ENCODE peak calls at places on chromosomes 4 and X, in ten cellular contexts. One of them, this sample, is unnamed.

GRCh38 chr4:105059337-105059736 is 87.3 kb upstream of the TET2 start:
- DNase-seq in smooth muscle cell of the brain vasculature: no peak
- DNase-seq in D721Med: no peak
- DNase-seq in NCI-H2029: no peak
- DNase-seq in hippocampal formation: no peak
- DNase-seq in GM12865: peak; percentile 78
- DNase-seq in Calu3: no peak
- DNase-seq in progenitor cell of endocrine pancreas: no peak
- DNase-seq in AG04450: no peak
- DNase-seq in NCI-H1417: no peak
- DNase-seq in this sample: no peak

GRCh38 chr4:632926-633325 is 7.6 kb downstream of the PDE6B start:
- DNase-seq in NCI-H2029: no peak
- DNase-seq in NCI-H1417: no peak
- DNase-seq in D721Med: no peak
- DNase-seq in Calu3: no peak
- DNase-seq in progenitor cell of endocrine pancreas: no peak
- DNase-seq in AG04450: no peak
- DNase-seq in GM12865: no peak
- DNase-seq in hippocampal formation: no peak
- DNase-seq in smooth muscle cell of the brain vasculature: no peak
- DNase-seq in this sample: no peak

GRCh38 chr4:71229477-71230257 is 109.2 kb upstream of the SLC4A4 start:
- DNase-seq in D721Med: no peak
- DNase-seq in smooth muscle cell of the brain vasculature: no peak
- DNase-seq in progenitor cell of endocrine pancreas: no peak
- DNase-seq in Calu3: peak; percentile 15
- DNase-seq in NCI-H2029: no peak
- DNase-seq in NCI-H1417: peak; percentile 33
- DNase-seq in AG04450: no peak
- DNase-seq in hippocampal formation: peak; percentile 85
- DNase-seq in GM12865: peak; percentile 30
- DNase-seq in this sample: peak; percentile 57

GRCh38 chrX:40388441-40388840 is 192.3 kb upstream of the ATP6AP2 start:
- DNase-seq in hippocampal formation: no peak
- DNase-seq in NCI-H2029: no peak
- DNase-seq in D721Med: no peak
- DNase-seq in Calu3: no peak
- DNase-seq in AG04450: no peak
- DNase-seq in NCI-H1417: peak; percentile 5
- DNase-seq in smooth muscle cell of the brain vasculature: no peak
- DNase-seq in GM12865: no peak
- DNase-seq in progenitor cell of endocrine pancreas: no peak
- DNase-seq in this sample: no peak

GRCh38 chrX:145817666-145818521 is at the start of gene SLITRK2:
- DNase-seq in GM12865: no peak
- DNase-seq in progenitor cell of endocrine pancreas: peak; percentile 12
- DNase-seq in D721Med: no peak
- DNase-seq in Calu3: no peak
- DNase-seq in hippocampal formation: peak; percentile 47
- DNase-seq in NCI-H2029: no peak
- DNase-seq in AG04450: no peak
- DNase-seq in smooth muscle cell of the brain vasculature: no peak
- DNase-seq in NCI-H1417: peak; percentile 43
- DNase-seq in this sample: no peak

GRCh38 chrX:47648376-47648775 is 2.0 kb downstream of the ELK1 start:
- DNase-seq in Calu3: no peak
- DNase-seq in hippocampal formation: no peak
- DNase-seq in NCI-H2029: no peak
- DNase-seq in progenitor cell of endocrine pancreas: no peak
- DNase-seq in NCI-H1417: no peak
- DNase-seq in AG04450: no peak
- DNase-seq in smooth muscle cell of the brain vasculature: no peak
- DNase-seq in GM12865: no peak
- DNase-seq in D721Med: no peak
- DNase-seq in this sample: peak; percentile 69

GRCh38 chrX:112832481-112833095 is 8.0 kb downstream of the AMOT start:
- DNase-seq in D721Med: no peak
- DNase-seq in NCI-H1417: no peak
- DNase-seq in Calu3: peak; percentile 81
- DNase-seq in progenitor cell of endocrine pancreas: no peak
- DNase-seq in smooth muscle cell of the brain vasculature: no peak
- DNase-seq in hippocampal formation: no peak
- DNase-seq in GM12865: no peak
- DNase-seq in NCI-H2029: no peak
- DNase-seq in AG04450: no peak
- DNase-seq in this sample: no peak

GRCh38 chr4:84499065-84499982 is at the start of gene NKX6-1:
- DNase-seq in Calu3: peak; percentile 91
- DNase-seq in GM12865: no peak
- DNase-seq in D721Med: peak; percentile 90
- DNase-seq in AG04450: no peak
- DNase-seq in progenitor cell of endocrine pancreas: peak; percentile 88
- DNase-seq in NCI-H2029: peak; percentile 46
- DNase-seq in smooth muscle cell of the brain vasculature: peak; percentile 74
- DNase-seq in NCI-H1417: peak; percentile 95
- DNase-seq in hippocampal formation: no peak
- DNase-seq in this sample: peak; percentile 25

GRCh38 chr4:129344058-129344457 is 248.1 kb downstream of the C4orf33 start:
- DNase-seq in AG04450: no peak
- DNase-seq in GM12865: peak; percentile 38
- DNase-seq in progenitor cell of endocrine pancreas: no peak
- DNase-seq in smooth muscle cell of the brain vasculature: no peak
- DNase-seq in NCI-H2029: peak; percentile 10
- DNase-seq in NCI-H1417: peak; percentile 40
- DNase-seq in D721Med: no peak
- DNase-seq in hippocampal formation: peak; percentile 11
- DNase-seq in Calu3: peak; percentile 29
- DNase-seq in this sample: peak; percentile 59

GRCh38 chrX:111360839-111361238 is 51.2 kb downstream of the DCX start:
- DNase-seq in hippocampal formation: no peak
- DNase-seq in D721Med: no peak
- DNase-seq in progenitor cell of endocrine pancreas: no peak
- DNase-seq in GM12865: no peak
- DNase-seq in NCI-H2029: no peak
- DNase-seq in NCI-H1417: no peak
- DNase-seq in Calu3: no peak
- DNase-seq in smooth muscle cell of the brain vasculature: no peak
- DNase-seq in AG04450: no peak
- DNase-seq in this sample: no peak

GRCh38 chrX:65720580-65720979 is 53.1 kb downstream of the MSN start:
- DNase-seq in hippocampal formation: no peak
- DNase-seq in AG04450: no peak
- DNase-seq in smooth muscle cell of the brain vasculature: no peak
- DNase-seq in D721Med: no peak
- DNase-seq in NCI-H1417: no peak
- DNase-seq in progenitor cell of endocrine pancreas: no peak
- DNase-seq in GM12865: no peak
- DNase-seq in Calu3: no peak
- DNase-seq in NCI-H2029: no peak
- DNase-seq in this sample: no peak

GRCh38 chrX:108216405-108216804 is 124.8 kb downstream of the ATG4A start:
- DNase-seq in NCI-H2029: no peak
- DNase-seq in AG04450: no peak
- DNase-seq in NCI-H1417: no peak
- DNase-seq in hippocampal formation: no peak
- DNase-seq in Calu3: no peak
- DNase-seq in D721Med: no peak
- DNase-seq in smooth muscle cell of the brain vasculature: no peak
- DNase-seq in GM12865: no peak
- DNase-seq in progenitor cell of endocrine pancreas: no peak
- DNase-seq in this sample: peak; percentile 49

GRCh38 chr4:172649143-172649542 is 519.5 kb upstream of the GALNT7 start:
- DNase-seq in GM12865: no peak
- DNase-seq in hippocampal formation: no peak
- DNase-seq in Calu3: no peak
- DNase-seq in smooth muscle cell of the brain vasculature: no peak
- DNase-seq in NCI-H1417: no peak
- DNase-seq in D721Med: no peak
- DNase-seq in NCI-H2029: no peak
- DNase-seq in AG04450: no peak
- DNase-seq in progenitor cell of endocrine pancreas: no peak
- DNase-seq in this sample: no peak

GRCh38 chr4:8405516-8405875 is 35.0 kb downstream of the ACOX3 start:
- DNase-seq in NCI-H2029: no peak
- DNase-seq in progenitor cell of endocrine pancreas: no peak
- DNase-seq in AG04450: no peak
- DNase-seq in hippocampal formation: no peak
- DNase-seq in Calu3: no peak
- DNase-seq in smooth muscle cell of the brain vasculature: no peak
- DNase-seq in GM12865: no peak
- DNase-seq in D721Med: no peak
- DNase-seq in NCI-H1417: no peak
- DNase-seq in this sample: no peak

GRCh38 chr4:44760142-44760898 is 34.0 kb upstream of the GNPDA2 start:
- DNase-seq in AG04450: no peak
- DNase-seq in NCI-H2029: no peak
- DNase-seq in GM12865: peak; percentile 36
- DNase-seq in NCI-H1417: peak; percentile 36
- DNase-seq in hippocampal formation: peak; percentile 54
- DNase-seq in D721Med: no peak
- DNase-seq in Calu3: peak; percentile 9
- DNase-seq in smooth muscle cell of the brain vasculature: peak; percentile 2
- DNase-seq in progenitor cell of endocrine pancreas: no peak
- DNase-seq in this sample: peak; percentile 47

GRCh38 chr4:119735136-119735770 is 106.6 kb upstream of the PDE5A start:
- DNase-seq in D721Med: no peak
- DNase-seq in smooth muscle cell of the brain vasculature: peak; percentile 86
- DNase-seq in Calu3: no peak
- DNase-seq in AG04450: peak; percentile 97
- DNase-seq in GM12865: no peak
- DNase-seq in hippocampal formation: no peak
- DNase-seq in NCI-H1417: no peak
- DNase-seq in NCI-H2029: no peak
- DNase-seq in progenitor cell of endocrine pancreas: no peak
- DNase-seq in this sample: peak; percentile 96

GRCh38 chr4:2070421-2071251 is 11.5 kb downstream of the NAT8L start:
- DNase-seq in NCI-H1417: no peak
- DNase-seq in GM12865: no peak
- DNase-seq in progenitor cell of endocrine pancreas: no peak
- DNase-seq in D721Med: no peak
- DNase-seq in smooth muscle cell of the brain vasculature: no peak
- DNase-seq in NCI-H2029: no peak
- DNase-seq in hippocampal formation: no peak
- DNase-seq in AG04450: no peak
- DNase-seq in Calu3: no peak
- DNase-seq in this sample: no peak

GRCh38 chr4:145234086-145234694 is 53.8 kb upstream of the OTUD4 start:
- DNase-seq in D721Med: peak; percentile 35
- DNase-seq in NCI-H2029: peak; percentile 6
- DNase-seq in smooth muscle cell of the brain vasculature: peak; percentile 4
- DNase-seq in progenitor cell of endocrine pancreas: peak; percentile 44
- DNase-seq in NCI-H1417: peak; percentile 35
- DNase-seq in GM12865: peak; percentile 84
- DNase-seq in Calu3: peak; percentile 69
- DNase-seq in hippocampal formation: peak; percentile 23
- DNase-seq in AG04450: peak; percentile 34
- DNase-seq in this sample: peak; percentile 51

GRCh38 chr4:82201805-82202636 is 171.8 kb downstream of the HNRNPD start:
- DNase-seq in NCI-H2029: peak; percentile 74
- DNase-seq in smooth muscle cell of the brain vasculature: peak; percentile 2
- DNase-seq in Calu3: peak; percentile 62
- DNase-seq in GM12865: peak; percentile 53
- DNase-seq in hippocampal formation: no peak
- DNase-seq in NCI-H1417: peak; percentile 69
- DNase-seq in AG04450: no peak
- DNase-seq in D721Med: no peak
- DNase-seq in progenitor cell of endocrine pancreas: peak; percentile 21
- DNase-seq in this sample: peak; percentile 42

GRCh38 chr4:123304151-123305021 is 92.2 kb upstream of the SPRY1 start:
- DNase-seq in NCI-H2029: no peak
- DNase-seq in smooth muscle cell of the brain vasculature: no peak
- DNase-seq in NCI-H1417: peak; percentile 83
- DNase-seq in AG04450: no peak
- DNase-seq in GM12865: peak; percentile 34
- DNase-seq in Calu3: no peak
- DNase-seq in D721Med: no peak
- DNase-seq in hippocampal formation: no peak
- DNase-seq in progenitor cell of endocrine pancreas: no peak
- DNase-seq in this sample: no peak

GRCh38 chr4:3792813-3793212 is 26.6 kb downstream of the ADRA2C start:
- DNase-seq in NCI-H1417: no peak
- DNase-seq in D721Med: peak; percentile 91
- DNase-seq in hippocampal formation: no peak
- DNase-seq in GM12865: no peak
- DNase-seq in AG04450: no peak
- DNase-seq in NCI-H2029: no peak
- DNase-seq in smooth muscle cell of the brain vasculature: no peak
- DNase-seq in progenitor cell of endocrine pancreas: no peak
- DNase-seq in Calu3: no peak
- DNase-seq in this sample: no peak

GRCh38 chr4:74932832-74933561 is at the start of gene PARM1:
- DNase-seq in NCI-H1417: peak; percentile 93
- DNase-seq in GM12865: peak; percentile 93
- DNase-seq in NCI-H2029: peak; percentile 88
- DNase-seq in Calu3: peak; percentile 90
- DNase-seq in D721Med: peak; percentile 26
- DNase-seq in smooth muscle cell of the brain vasculature: peak; percentile 37
- DNase-seq in progenitor cell of endocrine pancreas: peak; percentile 85
- DNase-seq in hippocampal formation: peak; percentile 72
- DNase-seq in AG04450: peak; percentile 16
- DNase-seq in this sample: peak; percentile 77

GRCh38 chr4:97624204-97624603 is 519.1 kb downstream of the STPG2 start:
- DNase-seq in Calu3: no peak
- DNase-seq in NCI-H1417: no peak
- DNase-seq in AG04450: no peak
- DNase-seq in GM12865: no peak
- DNase-seq in smooth muscle cell of the brain vasculature: no peak
- DNase-seq in hippocampal formation: no peak
- DNase-seq in NCI-H2029: no peak
- DNase-seq in progenitor cell of endocrine pancreas: no peak
- DNase-seq in D721Med: no peak
- DNase-seq in this sample: no peak

GRCh38 chr4:75391489-75392166 is 122.6 kb downstream of the RCHY1 start:
- DNase-seq in smooth muscle cell of the brain vasculature: no peak
- DNase-seq in D721Med: no peak
- DNase-seq in GM12865: no peak
- DNase-seq in NCI-H2029: no peak
- DNase-seq in Calu3: no peak
- DNase-seq in AG04450: no peak
- DNase-seq in NCI-H1417: no peak
- DNase-seq in progenitor cell of endocrine pancreas: no peak
- DNase-seq in hippocampal formation: no peak
- DNase-seq in this sample: no peak

GRCh38 chrX:22122510-22122909 is 90.4 kb downstream of the PHEX start:
- DNase-seq in GM12865: no peak
- DNase-seq in D721Med: no peak
- DNase-seq in AG04450: peak; percentile 32
- DNase-seq in NCI-H2029: no peak
- DNase-seq in Calu3: no peak
- DNase-seq in smooth muscle cell of the brain vasculature: no peak
- DNase-seq in NCI-H1417: no peak
- DNase-seq in hippocampal formation: no peak
- DNase-seq in progenitor cell of endocrine pancreas: no peak
- DNase-seq in this sample: peak; percentile 59

GRCh38 chrX:22313757-22314156 is 41.0 kb downstream of the CBLL2 start:
- DNase-seq in AG04450: no peak
- DNase-seq in GM12865: no peak
- DNase-seq in smooth muscle cell of the brain vasculature: no peak
- DNase-seq in NCI-H1417: no peak
- DNase-seq in D721Med: no peak
- DNase-seq in hippocampal formation: no peak
- DNase-seq in progenitor cell of endocrine pancreas: no peak
- DNase-seq in Calu3: no peak
- DNase-seq in NCI-H2029: no peak
- DNase-seq in this sample: no peak

GRCh38 chrX:14398725-14399124 is 130.6 kb upstream of the GLRA2 start:
- DNase-seq in GM12865: no peak
- DNase-seq in NCI-H1417: no peak
- DNase-seq in hippocampal formation: no peak
- DNase-seq in Calu3: peak; percentile 37
- DNase-seq in D721Med: no peak
- DNase-seq in smooth muscle cell of the brain vasculature: no peak
- DNase-seq in AG04450: no peak
- DNase-seq in progenitor cell of endocrine pancreas: no peak
- DNase-seq in NCI-H2029: no peak
- DNase-seq in this sample: peak; percentile 6

GRCh38 chr4:60648774-60649173 is 551.4 kb upstream of the ADGRL3 start:
- DNase-seq in NCI-H2029: no peak
- DNase-seq in Calu3: no peak
- DNase-seq in D721Med: no peak
- DNase-seq in smooth muscle cell of the brain vasculature: no peak
- DNase-seq in hippocampal formation: no peak
- DNase-seq in GM12865: no peak
- DNase-seq in AG04450: no peak
- DNase-seq in progenitor cell of endocrine pancreas: no peak
- DNase-seq in NCI-H1417: no peak
- DNase-seq in this sample: no peak

This sample was measured in amniotic epithelial cell.